ENCODE peak calls at places on chromosomes 7 and 10, in four cellular contexts. V, Z, R and P are unnamed samples.

GRCh38 chr7:115066050-115066449 is 144.2 kb downstream of the MDFIC start:
- DNase-seq in V (no peak), Z (no peak), R (no peak), P (peak; percentile 20)

GRCh38 chr7:107966701-107967100 is 36.3 kb downstream of the LAMB1 start:
- DNase-seq in V (peak; percentile 82), Z (no peak), R (no peak), P (peak; percentile 64)

GRCh38 chr7:100896743-100897051 is 1.0 kb upstream of the ACHE start:
- DNase-seq in V (peak; percentile 76), Z (no peak), R (no peak), P (no peak)

GRCh38 chr10:104485632-104486031 is 132.0 kb downstream of the CFAP58 start:
- DNase-seq in V (no peak), Z (no peak), R (no peak), P (peak; percentile 25)

GRCh38 chr10:86966008-86966654 is 2.2 kb upstream of the ADIRF start:
- DNase-seq in V (no peak), Z (no peak), R (no peak), P (no peak)

GRCh38 chr7:106290319-106290718 is 5.5 kb upstream of the NAMPT start:
- DNase-seq in V (no peak), Z (no peak), R (no peak), P (no peak)

GRCh38 chr7:33418251-33418701 is 288.9 kb downstream of the BBS9 start:
- DNase-seq in V (no peak), Z (no peak), R (no peak), P (peak; percentile 68)

GRCh38 chr7:123682690-123683089 is 27.0 kb downstream of the LMOD2 start:
- DNase-seq in V (no peak), Z (no peak), R (peak; percentile 60), P (peak; percentile 59)

GRCh38 chr10:123550680-123551096 is 115.5 kb upstream of the GPR26 start:
- DNase-seq in V (no peak), Z (no peak), R (no peak), P (no peak)

GRCh38 chr10:50224330-50224952 is 26.9 kb downstream of the ASAH2 start:
- DNase-seq in V (peak; percentile 29), Z (peak; percentile 28), R (peak; percentile 68), P (peak; percentile 71)

GRCh38 chr10:85228726-85229125 is 900.3 kb downstream of the CCSER2 start:
- DNase-seq in V (no peak), Z (no peak), R (no peak), P (no peak)

GRCh38 chr10:113880236-113880635 is 25.8 kb downstream of the NHLRC2 start:
- DNase-seq in V (no peak), Z (no peak), R (no peak), P (no peak)

GRCh38 chr10:110171032-110171431 is 36.4 kb upstream of the MXI1 start:
- DNase-seq in V (no peak), Z (no peak), R (no peak), P (peak; percentile 39)

GRCh38 chr7:388023-388355 is 98.0 kb downstream of the FOXL3 start:
- DNase-seq in V (peak; percentile 79), Z (no peak), R (no peak), P (no peak)

GRCh38 chr10:97762056-97762455 is 9.7 kb downstream of the SFRP5 start:
- DNase-seq in V (peak; percentile 73), Z (no peak), R (no peak), P (no peak)

GRCh38 chr7:154868901-154869300 is 134.0 kb downstream of the PAXIP1 start:
- DNase-seq in V (peak; percentile 19), Z (peak; percentile 14), R (no peak), P (peak; percentile 68)

GRCh38 chr7:69476416-69476815 is 121.9 kb upstream of the AUTS2 start:
- DNase-seq in V (peak; percentile 37), Z (no peak), R (no peak), P (no peak)

GRCh38 chr10:71713135-71714040 is 6.2 kb downstream of the C10orf105 start:
- DNase-seq in V (peak; percentile 99), Z (no peak), R (peak; percentile 49), P (no peak)

GRCh38 chr7:73483171-73483570 is 38.9 kb downstream of the BAZ1B start:
- DNase-seq in V (no peak), Z (no peak), R (no peak), P (no peak)

GRCh38 chr10:32384185-32384584 is 37.2 kb upstream of the EPC1 start:
- DNase-seq in V (no peak), Z (no peak), R (no peak), P (no peak)

GRCh38 chr7:137920637-137921473 is 74.1 kb upstream of the DGKI start:
- DNase-seq in V (no peak), Z (no peak), R (no peak), P (no peak)

GRCh38 chr7:96648784-96649183 is 60.9 kb downstream of the SEM1 start:
- DNase-seq in V (no peak), Z (no peak), R (no peak), P (no peak)

GRCh38 chr10:112374724-112375541 is 1.0 kb downstream of the ACSL5 start:
- DNase-seq in V (peak; percentile 91), Z (no peak), R (peak; percentile 51), P (no peak)

GRCh38 chr7:112411186-112411795 is 39.0 kb upstream of the IFRD1 start:
- DNase-seq in V (no peak), Z (peak; percentile 64), R (no peak), P (no peak)

GRCh38 chr7:112414855-112415490 is 35.3 kb upstream of the IFRD1 start:
- DNase-seq in V (no peak), Z (peak; percentile 57), R (peak; percentile 51), P (peak; percentile 47)

GRCh38 chr7:112407261-112407660 is 43.0 kb upstream of the IFRD1 start:
- DNase-seq in V (no peak), Z (no peak), R (no peak), P (no peak)

GRCh38 chr7:112404321-112404720 is 45.9 kb upstream of the IFRD1 start:
- DNase-seq in V (no peak), Z (no peak), R (no peak), P (no peak)

DNA sequence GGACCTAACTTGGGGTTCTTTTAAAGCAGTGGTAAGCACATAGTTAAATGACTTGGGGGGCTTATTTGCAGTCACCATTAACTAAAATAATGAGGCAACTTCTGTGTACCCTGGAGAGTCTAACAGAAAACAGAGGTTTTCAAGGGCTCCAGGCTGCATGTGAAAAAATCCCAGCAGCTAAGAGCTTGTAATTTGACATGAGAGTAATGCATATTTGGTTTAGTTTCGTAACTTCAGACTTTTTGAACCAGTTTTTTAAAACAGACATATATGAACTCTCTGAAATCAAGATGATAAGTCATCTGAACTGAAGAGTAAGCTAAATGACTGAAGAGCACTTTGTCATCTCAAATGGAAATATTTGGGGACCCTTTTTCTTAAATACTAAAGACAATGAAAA is 40.2 kb upstream of the IFRD1 start:
- DNase-seq in V (no peak), Z (no peak), R (no peak), P (no peak)
- H3K27ac ChIP-seq in V (no peak overlapping the region), Z (no peak overlapping the region), R (no peak overlapping the region), P (no peak overlapping the region)

GRCh38 chr7:46775776-46776175 is 806.1 kb downstream of the TNS3 start:
- DNase-seq in V (no peak), Z (no peak), R (no peak), P (no peak)
- H2AFZ ChIP-seq in V (peak overlapping the region; percentile 2), Z (no peak overlapping the region), R (no peak overlapping the region), P (no peak overlapping the region)

GRCh38 chr7:150964593-150965111 is 13.5 kb downstream of the KCNH2 start:
- DNase-seq in V (no peak), Z (peak; percentile 93), R (no peak), P (peak; percentile 60)

GRCh38 chr7:150963707-150964559 is 14.2 kb downstream of the KCNH2 start:
- DNase-seq in V (no peak), Z (no peak), R (no peak), P (no peak)

GRCh38 chr7:150967332-150967731 is 10.8 kb downstream of the KCNH2 start:
- DNase-seq in V (no peak), Z (no peak), R (no peak), P (no peak)

GRCh38 chr7:150966002-150966401 is 12.1 kb downstream of the KCNH2 start:
- DNase-seq in V (no peak), Z (peak; percentile 78), R (peak; percentile 20), P (peak; percentile 86)

GRCh38 chr7:150965273-150965830 is 12.8 kb downstream of the KCNH2 start:
- DNase-seq in V (no peak), Z (no peak), R (no peak), P (no peak)
- H3K36me3 ChIP-seq in V (no peaks in the 10 kb centered on the region), Z (no peaks in the 10 kb centered on the region), R (no peaks in the 10 kb centered on the region), P (no peaks in the 10 kb centered on the region)

DNA sequence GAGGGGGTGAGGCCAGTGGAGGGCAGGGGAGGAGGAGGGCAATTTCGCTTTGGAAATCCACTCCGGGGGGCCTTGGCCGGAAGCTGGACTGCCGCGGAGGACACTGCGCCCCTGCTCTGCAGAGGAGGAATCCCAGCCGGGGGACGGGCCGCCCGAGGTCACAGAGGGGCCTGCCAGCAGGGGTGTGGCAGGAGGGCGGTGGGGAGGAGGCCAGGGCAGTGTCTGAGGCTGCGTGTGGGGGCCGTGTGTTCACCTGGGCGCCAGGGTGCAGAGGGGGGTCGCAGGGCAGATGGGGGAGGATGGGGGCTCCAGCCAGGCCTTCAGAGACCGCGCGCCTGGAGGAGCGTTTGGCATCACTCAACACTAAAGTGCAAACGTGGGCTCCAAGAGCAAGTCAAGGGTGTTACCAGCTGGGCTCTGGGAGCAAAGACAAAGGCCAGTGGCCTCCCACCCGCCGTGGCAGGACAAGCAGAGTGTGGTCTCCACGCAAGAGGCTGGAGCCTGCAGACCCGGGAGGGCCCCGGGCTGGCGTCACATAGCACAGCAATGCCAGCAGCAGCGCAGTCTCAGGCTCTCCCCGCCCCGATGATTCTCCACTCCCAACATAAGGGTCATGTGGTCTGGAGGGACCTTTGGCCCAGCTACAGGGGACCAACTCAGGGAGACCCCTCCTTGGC is 45.3 kb upstream of the DNAJB6 start:
- DNase-seq in V (peak; percentile 43), Z (peak; percentile 41), R (no peak), P (no peak)
- H3K27ac ChIP-seq in V (no peak overlapping the region), Z (no peak overlapping the region), R (no peak overlapping the region), P (no peak overlapping the region)

GRCh38 chr10:84172435-84173356 is 905 bp upstream of the GPR15LG start:
- DNase-seq in V (no peak), Z (no peak), R (no peak), P (no peak)
- H2AFZ ChIP-seq in V (no peak overlapping the region), Z (no peak overlapping the region), R (peak overlapping the region; percentile 88), P (no peak overlapping the region)

DNA sequence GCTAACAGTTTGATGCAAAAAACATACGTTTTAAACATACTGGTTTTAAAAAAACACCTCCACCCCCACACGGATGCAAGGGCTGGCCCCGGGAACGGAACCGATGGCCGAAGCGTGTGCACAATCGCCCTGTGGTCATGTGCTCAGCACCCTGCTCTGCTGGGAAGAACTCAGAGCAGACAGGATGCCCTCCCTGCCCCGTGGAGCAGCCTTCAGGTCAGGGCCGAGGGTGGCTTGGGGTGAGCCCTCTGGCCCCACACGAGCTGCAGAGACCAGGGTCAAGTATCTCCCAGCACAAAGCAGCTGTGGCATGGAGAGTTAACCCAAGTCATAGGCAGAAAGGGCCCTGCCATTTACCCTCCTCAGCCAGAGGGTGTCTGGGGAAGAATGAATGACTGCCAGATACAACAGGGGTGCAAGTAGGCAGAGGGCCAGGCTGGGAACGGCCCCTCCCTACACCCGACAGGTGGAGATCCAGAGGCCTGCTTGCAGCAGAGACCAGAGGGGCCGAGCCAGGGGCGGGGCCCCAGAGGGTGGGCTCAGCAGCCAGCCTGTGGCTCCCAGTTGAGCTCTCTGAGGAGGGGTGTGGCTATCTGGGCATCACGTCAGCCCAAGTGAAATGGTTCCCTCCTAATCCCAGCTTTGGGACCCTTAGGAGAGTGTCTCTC is 56.8 kb downstream of the ZRANB1 start:
- DNase-seq in V (peak; percentile 77), Z (no peak), R (no peak), P (no peak)
- H3K36me3 ChIP-seq in V (peaks cover 59% of the 10 kb centered on the region), Z (peaks cover 12% of the 10 kb centered on the region), R (no peaks in the 10 kb centered on the region), P (no peaks in the 10 kb centered on the region)